ENCODE peak calls at places on chromosomes 6 and 20, in eight cellular contexts. T, Z, R, J, F, B, A and C are unnamed samples.

GRCh38 chr20:60332523-60332922 is 374.3 kb downstream of the CDH26 start:
- DNase-seq in R (no peak), A (no peak), Z (no peak), T (no peak), F (no peak), J (no peak), B (no peak), C (no peak)

GRCh38 chr6:107821591-107821990 is 2.5 kb downstream of the SCML4 start:
- DNase-seq in F (no peak), A (no peak), R (no peak), B (no peak), J (no peak), Z (no peak), T (no peak), C (no peak)

GRCh38 chr20:16069416-16070010 is 503.7 kb downstream of the KIF16B start:
- DNase-seq in Z (no peak), A (no peak), F (no peak), T (no peak), B (no peak), J (no peak), R (no peak), C (no peak)

GRCh38 chr6:21587182-21587924 is 6.2 kb upstream of the SOX4 start:
- DNase-seq in Z (peak; percentile 72), J (no peak), R (peak; percentile 36), A (peak; percentile 67), T (peak; percentile 21), F (peak; percentile 79), B (peak; percentile 56), C (peak; percentile 72)

GRCh38 chr20:6490849-6491248 is 276.6 kb upstream of the BMP2 start:
- DNase-seq in F (no peak), J (no peak), R (no peak), T (peak; percentile 89), A (no peak), Z (no peak), B (no peak), C (no peak)

GRCh38 chr20:32112862-32113261 is 3.3 kb downstream of the TM9SF4 start:
- DNase-seq in B (no peak), A (peak; percentile 28), R (no peak), Z (no peak), T (no peak), F (peak; percentile 65), J (no peak), C (peak; percentile 71)

GRCh38 chr6:165845488-165845887 is 182.4 kb upstream of the PDE10A start:
- DNase-seq in T (no peak), B (no peak), A (no peak), R (no peak), Z (no peak), J (no peak), F (no peak), C (no peak)

GRCh38 chr6:54236984-54237383 is 71.3 kb upstream of the TINAG start:
- DNase-seq in Z (no peak), R (no peak), J (no peak), T (no peak), B (no peak), F (no peak), A (no peak), C (no peak)

GRCh38 chr20:11098888-11099287 is 425.1 kb upstream of the JAG1 start:
- DNase-seq in B (no peak), J (no peak), R (no peak), Z (no peak), A (no peak), T (no peak), F (no peak), C (peak; percentile 46)

GRCh38 chr6:158488065-158488464 is 71.8 kb upstream of the TMEM181 start:
- DNase-seq in T (no peak), A (no peak), B (no peak), F (no peak), R (peak; percentile 18), Z (no peak), J (no peak), C (no peak)

GRCh38 chr20:7500362-7500761 is 439.9 kb downstream of the HAO1 start:
- DNase-seq in Z (no peak), T (no peak), J (no peak), F (no peak), A (no peak), B (no peak), R (no peak), C (no peak)

GRCh38 chr6:24064106-24064505 is 61.9 kb upstream of the NRSN1 start:
- DNase-seq in F (peak; percentile 5), B (no peak), R (no peak), A (no peak), Z (no peak), J (no peak), T (peak; percentile 62), C (peak; percentile 10)

GRCh38 chr6:85864453-85865401 is 222.0 kb upstream of the SYNCRIP start:
- DNase-seq in B (peak; percentile 67), A (peak; percentile 58), F (peak; percentile 66), R (no peak), J (no peak), T (peak; percentile 38), Z (no peak), C (no peak)

GRCh38 chr6:1786455-1787108 is 176.9 kb downstream of the FOXC1 start:
- DNase-seq in F (no peak), Z (no peak), R (no peak), B (no peak), T (no peak), J (no peak), A (no peak), C (no peak)

GRCh38 chr20:32207626-32208498 is at the start of the genes PLAGL2 and POFUT1:
- DNase-seq in Z (peak; percentile 91), T (peak; percentile 82), R (peak; percentile 96), F (peak; percentile 90), B (peak; percentile 88), A (peak; percentile 94), J (peak; percentile 87), C (peak; percentile 93)

GRCh38 chr6:21099338-21100314 is 493.9 kb upstream of the SOX4 start:
- DNase-seq in T (peak; percentile 52), A (no peak), J (no peak), B (no peak), R (no peak), F (no peak), Z (no peak), C (no peak)

GRCh38 chr20:44388466-44389023 is 33.0 kb downstream of the HNF4A start:
- DNase-seq in T (no peak), Z (peak; percentile 71), A (peak; percentile 59), B (peak; percentile 32), F (peak; percentile 49), R (peak; percentile 69), J (peak; percentile 29), C (peak; percentile 85)

GRCh38 chr6:168713839-168714238 is 272.9 kb downstream of the SMOC2 start:
- DNase-seq in A (peak; percentile 59), Z (no peak), F (peak; percentile 49), J (no peak), R (peak; percentile 63), T (peak; percentile 47), B (no peak), C (peak; percentile 79)

GRCh38 chr6:158121335-158121734 is 46.7 kb downstream of the SERAC1 start:
- DNase-seq in A (no peak), B (no peak), Z (no peak), R (no peak), J (no peak), F (no peak), T (no peak), C (no peak)

GRCh38 chr6:170542031-170542719 is 10.9 kb downstream of the PSMB1 start:
- DNase-seq in Z (no peak), F (no peak), T (no peak), B (no peak), R (no peak), J (no peak), A (no peak), C (no peak)

GRCh38 chr6:86856937-86857563 is 80.3 kb upstream of the HTR1E start:
- DNase-seq in A (peak; percentile 44), B (peak; percentile 37), R (peak; percentile 3), T (peak; percentile 33), F (peak; percentile 43), J (no peak), Z (no peak), C (peak; percentile 11)

GRCh38 chr6:150902142-150902800 is 36.8 kb downstream of the MTHFD1L start:
- DNase-seq in T (no peak), R (no peak), Z (peak; percentile 30), J (no peak), F (no peak), B (no peak), A (no peak), C (no peak)

GRCh38 chr20:62704341-62704948 is 4.2 kb upstream of the NTSR1 start:
- DNase-seq in A (peak; percentile 88), J (no peak), R (peak; percentile 65), B (peak; percentile 81), F (peak; percentile 85), Z (peak; percentile 96), T (peak; percentile 67), C (peak; percentile 75)

GRCh38 chr6:18384621-18385020 is 2.5 kb upstream of the RNF144B start:
- DNase-seq in J (no peak), T (no peak), B (peak; percentile 38), R (no peak), F (no peak), Z (no peak), A (peak; percentile 45), C (no peak)
- H3K4me1 ChIP-seq in J (no peaks in the 10 kb centered on the region), T (peaks cover 66% of the 10 kb centered on the region), B (peaks cover 6% of the 10 kb centered on the region), R (peaks cover 17% of the 10 kb centered on the region), F (peaks cover 38% of the 10 kb centered on the region), Z (no peaks in the 10 kb centered on the region), A (peaks cover 36% of the 10 kb centered on the region), C (peaks cover 20% of the 10 kb centered on the region)

GRCh38 chr6:156185113-156185512 is 592.1 kb upstream of the ARID1B start:
- DNase-seq in T (no peak), F (no peak), J (no peak), Z (no peak), B (no peak), R (no peak), A (no peak), C (no peak)
- TF ChIP-seq POLR2A in T (no peak), F (no peak), J (no peak), Z (no peak), B (no peak), R (no peak), A (no peak), C (no peak)

GRCh38 chr6:89264296-89264695 is 47.1 kb upstream of the GABRR1 start:
- DNase-seq in A (no peak), J (no peak), Z (no peak), F (no peak), B (no peak), T (no peak), R (no peak), C (no peak)

GRCh38 chr6:89269981-89270380 is 45.1 kb downstream of the GABRR2 start:
- DNase-seq in B (no peak), F (no peak), Z (no peak), R (no peak), T (no peak), A (no peak), J (no peak), C (no peak)

GRCh38 chr6:89268776-89269175 is 46.3 kb downstream of the GABRR2 start:
- DNase-seq in F (no peak), B (no peak), Z (no peak), T (no peak), A (no peak), R (no peak), J (no peak), C (no peak)

GRCh38 chr6:89270951-89271721 is 44.0 kb downstream of the GABRR2 start:
- DNase-seq in F (no peak), J (no peak), A (no peak), R (no peak), B (no peak), T (no peak), Z (no peak), C (no peak)

GRCh38 chr6:89267918-89268317 is 47.2 kb downstream of the GABRR2 start:
- DNase-seq in J (no peak), Z (no peak), F (no peak), B (no peak), R (no peak), A (no peak), T (no peak), C (no peak)
- TF ChIP-seq CTCF in J (no peak), Z (no peak), F (no peak), B (no peak), R (no peak), A (no peak), T (no peak), C (no peak)

GRCh38 chr20:20405619-20406018 is 37.7 kb downstream of the INSM1 start:
- DNase-seq in J (no peak), R (no peak), A (no peak), Z (no peak), B (no peak), F (no peak), T (no peak), C (no peak)
- H3K4me1 ChIP-seq in J (no peaks in the 10 kb centered on the region), R (no peaks in the 10 kb centered on the region), A (peaks cover 11% of the 10 kb centered on the region), Z (no peaks in the 10 kb centered on the region), B (no peaks in the 10 kb centered on the region), F (peaks cover 1% of the 10 kb centered on the region), T (no peaks in the 10 kb centered on the region), C (no peaks in the 10 kb centered on the region)